ENCODE peak calls at places on chromosomes 1 and 21, in six cellular contexts. D is natural killer cell, Q is cardiac muscle cell, S is WTC11, B is type B pancreatic cell, A is AG09319. L is an unnamed sample.
A peak's percentile ranks its signal among the peaks of the same experiment; 100 is the strongest.

GRCh38 chr1:52203935-52204625 is 62.2 kb downstream of the ZFYVE9 start:
- DNase-seq in D (no peak), Q (peak; percentile 42), S (no peak), B (no peak), A (no peak), L (no peak)

GRCh38 chr1:247118946-247119446 is 14.8 kb upstream of the ZNF669 start:
- DNase-seq in D (no peak), Q (peak; percentile 80), S (peak; percentile 92), B (peak; percentile 67), A (no peak), L (peak; percentile 79)

GRCh38 chr1:198620951-198621824 is 17.7 kb upstream of the PTPRC start:
- DNase-seq in D (peak; percentile 53), Q (no peak), S (no peak), B (no peak), A (no peak), L (no peak)

GRCh38 chr1:162699366-162699765 is 67.1 kb downstream of the DDR2 start:
- DNase-seq in D (no peak), Q (no peak), S (no peak), B (no peak), A (no peak), L (no peak)

GRCh38 chr21:32597205-32597604 is 11.9 kb upstream of the TCP10L start:
- DNase-seq in D (no peak), Q (no peak), S (no peak), B (no peak), A (no peak), L (no peak)

GRCh38 chr21:45390121-45390751 is 14.7 kb upstream of the COL18A1 start:
- DNase-seq in D (no peak), Q (no peak), S (no peak), B (no peak), A (no peak), L (no peak)

GRCh38 chr1:216626394-216627067 is 96.7 kb downstream of the ESRRG start:
- DNase-seq in D (no peak), Q (no peak), S (peak; percentile 15), B (no peak), A (no peak), L (no peak)

GRCh38 chr1:11525516-11525915 is 46.6 kb downstream of the DISP3 start:
- DNase-seq in D (no peak), Q (no peak), S (peak; percentile 8), B (no peak), A (no peak), L (no peak)

GRCh38 chr1:212606734-212607205 is 1.8 kb upstream of the ATF3 start:
- DNase-seq in D (peak; percentile 26), Q (no peak), S (peak; percentile 32), B (no peak), A (no peak), L (peak; percentile 80)

GRCh38 chr1:203122159-203122558 is 5.4 kb upstream of the ADORA1 start:
- DNase-seq in D (no peak), Q (no peak), S (no peak), B (peak; percentile 47), A (no peak), L (peak; percentile 65)

GRCh38 chr21:42724226-42724920 is 71.0 kb downstream of the PDE9A start:
- DNase-seq in D (no peak), Q (no peak), S (no peak), B (no peak), A (peak; percentile 46), L (no peak)

GRCh38 chr1:15799004-15799867 is 8.2 kb downstream of the UQCRHL start:
- DNase-seq in D (no peak), Q (no peak), S (no peak), B (no peak), A (peak; percentile 87), L (peak; percentile 92)

GRCh38 chr1:47436979-47437517 is 796 bp upstream of the FOXD2 start:
- DNase-seq in D (no peak), Q (peak; percentile 41), S (no peak), B (no peak), A (no peak), L (no peak)

GRCh38 chr1:201461193-201461657 is 7.8 kb downstream of the PHLDA3 start:
- DNase-seq in D (no peak), Q (peak; percentile 87), S (no peak), B (no peak), A (peak; percentile 82), L (no peak)

GRCh38 chr21:25772680-25773079 is 37.9 kb downstream of the GABPA start:
- DNase-seq in D (no peak), Q (no peak), S (no peak), B (no peak), A (no peak), L (no peak)

GRCh38 chr1:236759252-236759859 is 35.7 kb upstream of the MTR start:
- DNase-seq in D (no peak), Q (peak; percentile 69), S (no peak), B (no peak), A (peak; percentile 3), L (no peak)

GRCh38 chr1:198118136-198118535 is 38.7 kb upstream of the NEK7 start:
- DNase-seq in D (no peak), Q (peak; percentile 7), S (no peak), B (no peak), A (peak; percentile 95), L (no peak)

GRCh38 chr21:17610862-17611261 is 1.8 kb downstream of the BTG3 start:
- DNase-seq in D (no peak), Q (no peak), S (no peak), B (no peak), A (no peak), L (no peak)

GRCh38 chr1:105483436-105483835 is 1573.0 kb upstream of the PRMT6 start:
- DNase-seq in D (no peak), Q (no peak), S (no peak), B (no peak), A (no peak), L (no peak)

GRCh38 chr21:44862869-44863685 is 10.4 kb downstream of the PTTG1IP start:
- DNase-seq in D (no peak), Q (no peak), S (no peak), B (no peak), A (no peak), L (no peak)

GRCh38 chr1:226832613-226833012 is 37.8 kb upstream of the PSEN2 start:
- DNase-seq in D (no peak), Q (no peak), S (no peak), B (no peak), A (no peak), L (peak; percentile 68)

GRCh38 chr21:21373969-21374368 is 375.8 kb downstream of the NCAM2 start:
- DNase-seq in D (no peak), Q (no peak), S (no peak), B (no peak), A (no peak), L (no peak)

GRCh38 chr1:11825131-11825530 is 19.1 kb downstream of the CLCN6 start:
- DNase-seq in D (no peak), Q (no peak), S (no peak), B (no peak), A (no peak), L (no peak)

GRCh38 chr1:224639426-224639975 is 23.4 kb downstream of the CNIH3 start:
- DNase-seq in D (no peak), Q (no peak), S (no peak), B (no peak), A (no peak), L (no peak)

DNA sequence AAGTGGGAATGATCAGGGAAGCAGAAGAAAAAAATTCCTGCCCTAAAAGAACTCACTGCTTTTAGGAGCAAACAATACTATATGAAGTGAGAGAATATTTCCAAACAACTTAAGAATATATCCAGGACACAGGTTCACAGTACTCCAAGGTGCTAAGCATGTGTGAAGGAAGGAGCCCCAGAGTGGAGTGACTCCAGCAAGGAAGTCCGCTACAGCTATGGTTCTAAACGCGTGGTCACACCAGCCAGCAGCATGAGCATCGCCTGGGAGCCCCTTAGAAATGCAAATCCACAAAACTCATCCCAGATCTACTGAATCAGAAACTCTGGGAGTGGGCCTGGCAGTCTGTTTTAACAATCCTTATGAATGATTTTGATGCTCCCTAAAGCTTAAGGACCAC is 36.1 kb downstream of the GADD45A start:
- DNase-seq in D (no peak), Q (no peak), S (peak; percentile 12), B (no peak), A (no peak), L (no peak)
- TF ChIP-seq CTCF in D (no peak), Q (no peak), S (no peak), B (no peak), A (no peak), L (no peak)

DNA sequence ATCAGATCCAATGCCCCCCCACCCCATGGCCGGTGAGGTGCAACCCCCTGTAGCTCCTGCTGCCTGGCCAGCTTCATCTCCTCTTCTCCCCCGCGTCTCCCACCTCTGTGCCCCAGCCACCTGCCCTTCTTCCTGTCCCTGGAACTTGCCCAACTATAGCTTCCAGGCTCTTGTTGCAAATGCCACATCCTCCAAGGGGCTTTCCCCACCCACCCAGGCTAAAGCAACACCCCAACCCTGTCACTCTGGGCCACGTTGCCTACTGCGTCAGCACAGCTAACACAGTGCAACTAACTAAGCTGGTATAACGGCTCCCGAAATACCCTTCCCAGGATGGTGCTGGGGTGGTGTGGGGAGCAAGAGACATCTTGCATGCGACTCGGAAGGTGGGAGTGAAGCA is 19.8 kb downstream of the CAMK2N1 start:
- DNase-seq in D (no peak), Q (no peak), S (no peak), B (no peak), A (no peak), L (no peak)
- TF ChIP-seq CTCF in D (no peak), Q (no peak), S (no peak), B (no peak), A (no peak), L (no peak)

GRCh38 chr1:25819496-25820246 is at the start of gene MTFR1L:
- DNase-seq in D (peak; percentile 91), Q (peak; percentile 92), S (peak; percentile 84), B (peak; percentile 85), A (no peak), L (peak; percentile 92)

GRCh38 chr1:25816112-25816718 is 3.5 kb upstream of the MTFR1L start:
- DNase-seq in D (no peak), Q (no peak), S (no peak), B (no peak), A (no peak), L (no peak)

GRCh38 chr1:25820247-25821111 is 725 bp downstream of the MTFR1L start:
- DNase-seq in D (peak; percentile 77), Q (peak; percentile 71), S (peak; percentile 47), B (no peak), A (no peak), L (no peak)

GRCh38 chr1:25818569-25818968 is 1.2 kb upstream of the MTFR1L start:
- DNase-seq in D (no peak), Q (no peak), S (no peak), B (no peak), A (no peak), L (no peak)

DNA sequence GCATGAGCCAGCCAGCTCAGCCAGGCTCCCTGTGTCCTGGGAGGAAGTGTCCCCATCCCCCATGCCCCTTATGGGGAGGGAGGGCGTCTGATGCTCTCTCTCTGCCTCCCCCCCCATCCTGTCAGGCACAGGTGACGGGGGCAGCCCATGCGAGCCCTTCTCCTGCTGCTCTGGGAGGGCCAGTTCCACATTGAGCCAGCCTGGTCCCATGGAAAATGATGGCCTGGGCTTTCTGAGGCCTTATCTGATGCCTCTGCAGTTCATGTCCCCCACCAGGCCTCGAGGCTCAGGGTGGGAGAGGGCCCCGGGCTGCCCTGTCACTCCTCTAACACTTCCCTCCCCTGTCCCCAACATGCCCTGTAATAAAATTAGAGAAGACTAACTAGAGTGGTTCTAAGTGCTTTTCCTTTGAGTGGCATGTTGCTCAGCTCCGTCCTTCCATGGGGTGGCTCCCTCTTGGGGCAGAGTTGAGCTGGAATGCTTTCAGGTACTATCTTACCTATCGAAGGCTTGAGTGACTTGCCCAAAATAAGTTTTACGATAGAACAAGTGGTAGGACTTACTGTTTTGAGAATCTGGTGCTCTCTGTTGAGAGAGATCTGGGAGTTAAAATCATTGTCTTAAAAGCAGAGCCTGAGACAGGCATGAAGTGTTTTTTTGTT is 1.8 kb upstream of the MTFR1L start:
- DNase-seq in D (no peak), Q (peak; percentile 84), S (peak; percentile 53), B (no peak), A (no peak), L (no peak)
- TF ChIP-seq CTCF in D (no peak), Q (peak; percentile 7), S (no peak), B (peak; percentile 24), A (no peak), L (no peak)

GRCh38 chr1:196029410-196029809 is 578.8 kb downstream of the KCNT2 start:
- DNase-seq in D (no peak), Q (no peak), S (no peak), B (no peak), A (no peak), L (no peak)
- TF ChIP-seq CTCF in D (no peak), Q (no peak), S (no peak), B (no peak), A (no peak), L (peak; percentile 11)